ENCODE peak calls at places on chromosomes 16 and 17, in five cellular contexts. J, E, M, X and P are unnamed samples.

GRCh38 chr16:88067530-88068411 is 116.5 kb downstream of the BANP start:
- DNase-seq in J (no peak), X (no peak), M (no peak), E (no peak), P (peak; percentile 75)

GRCh38 chr16:54806961-54807360 is 123.7 kb upstream of the IRX5 start:
- DNase-seq in E (no peak), M (no peak), X (no peak), J (no peak), P (no peak)

GRCh38 chr17:79046501-79047280 is 22.7 kb downstream of the C1QTNF1 start:
- DNase-seq in J (no peak), E (no peak), M (no peak), X (no peak), P (peak; percentile 79)

GRCh38 chr17:47292206-47292605 is 31.5 kb upstream of the EFCAB13 start:
- DNase-seq in X (no peak), J (no peak), M (no peak), E (no peak), P (no peak)

GRCh38 chr17:76155988-76156661 is 15.1 kb upstream of the FOXJ1 start:
- DNase-seq in E (no peak), M (no peak), X (no peak), J (no peak), P (no peak)

GRCh38 chr17:80106176-80106575 is 4.8 kb downstream of the GAA start:
- DNase-seq in E (no peak), X (no peak), M (no peak), J (no peak), P (peak; percentile 51)

GRCh38 chr17:19645608-19646250 is 2.8 kb upstream of the ALDH3A2 start:
- DNase-seq in E (peak; percentile 80), M (no peak), J (peak; percentile 81), X (peak; percentile 70), P (no peak)

GRCh38 chr16:49876716-49877129 is 20.8 kb upstream of the ZNF423 start:
- DNase-seq in M (peak; percentile 60), J (peak; percentile 86), X (peak; percentile 86), E (peak; percentile 82), P (peak; percentile 92)

GRCh38 chr17:66665194-66665593 is 169.7 kb upstream of the CACNG5 start:
- DNase-seq in E (no peak), J (no peak), M (no peak), X (no peak), P (no peak)

GRCh38 chr17:39167492-39167891 is 1.5 kb upstream of the ARL5C start:
- DNase-seq in E (no peak), M (no peak), X (no peak), J (no peak), P (no peak)

GRCh38 chr17:39165178-39165843 is 650 bp downstream of the ARL5C start:
- DNase-seq in J (peak; percentile 64), E (no peak), X (no peak), M (no peak), P (no peak)

GRCh38 chr17:39164675-39165143 is 1.3 kb downstream of the ARL5C start:
- DNase-seq in X (peak; percentile 88), E (peak; percentile 92), M (peak; percentile 70), J (peak; percentile 97), P (peak; percentile 96)

GRCh38 chr17:39165844-39166349 is at the start of gene ARL5C:
- DNase-seq in X (no peak), J (no peak), E (no peak), M (no peak), P (no peak)

DNA sequence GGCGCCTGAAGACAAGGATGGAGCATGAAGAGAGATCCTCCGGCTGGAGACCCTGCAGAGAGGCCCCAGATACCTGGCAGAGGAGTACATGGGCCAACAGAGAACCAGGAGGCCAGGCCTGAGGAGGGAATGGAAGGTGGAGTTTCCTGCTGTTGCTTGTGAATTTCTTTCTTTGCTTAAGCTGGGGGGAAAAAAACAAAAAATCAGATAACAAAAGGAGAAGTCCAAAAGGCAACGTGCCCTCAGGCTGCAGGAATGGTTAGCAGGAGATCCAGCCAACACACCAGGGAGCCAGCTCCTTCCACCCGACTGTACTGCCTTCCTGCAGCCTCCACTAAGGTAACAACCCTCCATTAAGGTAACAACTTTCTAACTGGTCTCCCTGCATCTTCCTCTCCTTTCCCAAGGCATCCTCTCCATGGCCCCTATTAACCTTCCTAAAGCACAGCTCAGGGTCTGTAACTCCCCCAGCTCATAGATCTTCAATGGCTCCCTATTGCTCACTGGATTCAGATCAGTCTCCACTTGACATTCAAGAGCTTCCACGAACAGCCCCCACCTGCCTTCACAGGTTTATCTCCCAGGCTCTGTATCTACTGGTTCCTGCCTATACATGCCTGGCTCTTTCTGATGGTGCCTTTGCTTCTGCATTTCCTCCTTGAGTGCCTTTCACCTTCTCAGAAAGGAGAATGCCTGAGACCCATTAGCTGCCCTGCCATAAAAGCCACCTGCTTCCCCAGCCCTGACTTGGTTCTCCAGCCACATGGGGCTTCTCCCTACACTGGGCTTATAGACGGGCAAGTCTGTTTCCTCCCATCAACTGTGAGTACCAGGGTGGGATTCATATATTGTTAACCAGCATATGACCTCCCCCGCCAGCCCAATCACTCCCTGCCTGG is 725 bp upstream of the ARL5C start:
- DNase-seq in M (no peak), E (no peak), X (no peak), J (no peak), P (no peak)
- H3K4me1 ChIP-seq in M (no peaks in the 10 kb centered on the region), E (peaks cover 10% of the 10 kb centered on the region), X (peaks cover 37% of the 10 kb centered on the region), J (peaks cover 20% of the 10 kb centered on the region), P (no peaks in the 10 kb centered on the region)

GRCh38 chr17:17836818-17837379 is at the start of gene SREBF1:
- DNase-seq in J (peak; percentile 95), M (peak; percentile 63), E (peak; percentile 84), X (peak; percentile 73), P (peak; percentile 87)
- H3K4me1 ChIP-seq in J (peaks cover 57% of the 10 kb centered on the region), M (peaks cover 23% of the 10 kb centered on the region), E (peaks cover 35% of the 10 kb centered on the region), X (peaks cover 75% of the 10 kb centered on the region), P (no peaks in the 10 kb centered on the region)

DNA sequence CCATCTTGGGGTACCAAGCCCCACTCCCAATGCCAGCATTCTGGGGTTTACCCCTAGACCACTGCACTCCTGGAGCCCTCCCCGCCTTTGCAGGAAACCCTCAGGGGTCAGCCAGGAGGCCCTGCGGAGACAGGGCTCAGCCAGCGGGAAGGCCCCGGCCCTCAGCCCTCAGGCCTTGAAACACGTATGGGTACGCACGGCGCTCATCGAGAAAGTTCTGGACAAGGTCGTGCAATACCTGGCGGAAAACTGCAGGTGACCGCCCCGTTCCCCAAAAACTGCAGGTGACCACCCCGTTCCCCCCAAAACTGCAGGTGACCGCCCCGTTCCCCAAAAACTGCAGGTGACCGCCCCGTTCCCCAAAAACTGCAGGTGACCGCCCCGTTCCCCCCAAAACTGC is 24.7 kb downstream of the SGSM2 start:
- DNase-seq in M (no peak), X (no peak), E (no peak), J (no peak), P (no peak)
- H3K4me1 ChIP-seq in M (no peaks in the 10 kb centered on the region), X (peaks cover 3% of the 10 kb centered on the region), E (no peaks in the 10 kb centered on the region), J (no peaks in the 10 kb centered on the region), P (no peaks in the 10 kb centered on the region)

GRCh38 chr17:31534223-31534888 is 142.9 kb downstream of the RAB11FIP4 start:
- DNase-seq in J (no peak), M (peak; percentile 60), E (no peak), X (no peak), P (no peak)
- H3K4me1 ChIP-seq in J (no peaks in the 10 kb centered on the region), M (peaks cover 14% of the 10 kb centered on the region), E (peaks cover 34% of the 10 kb centered on the region), X (peaks cover 5% of the 10 kb centered on the region), P (no peaks in the 10 kb centered on the region)

GRCh38 chr17:2394775-2395191 is 6.1 kb downstream of the MNT start:
- DNase-seq in E (no peak), J (no peak), M (no peak), X (no peak), P (no peak)
- H3K4me1 ChIP-seq in E (peaks cover 60% of the 10 kb centered on the region), J (peaks cover 32% of the 10 kb centered on the region), M (peaks cover 37% of the 10 kb centered on the region), X (peaks cover 80% of the 10 kb centered on the region), P (no peaks in the 10 kb centered on the region)